ENCODE peak calls at places on chromosomes 7 and 10, in seven cellular contexts. H, T, P, X, N, M and W are unnamed samples.

GRCh38 chr7:88465586-88465985 is 158.9 kb upstream of the STEAP4 start:
- DNase-seq in H (no peak), N (no peak), X (no peak), T (no peak), P (no peak), M (no peak), W (no peak)

GRCh38 chr10:27547047-27547446 is 42.9 kb downstream of the RAB18 start:
- DNase-seq in N (no peak), M (no peak), X (no peak), H (no peak), T (no peak), P (no peak), W (no peak)

GRCh38 chr10:20147679-20148078 is 331.4 kb downstream of the PLXDC2 start:
- DNase-seq in T (no peak), X (no peak), M (no peak), P (no peak), N (no peak), H (no peak), W (no peak)

GRCh38 chr7:40200791-40201190 is 66.0 kb downstream of the SUGCT start:
- DNase-seq in N (no peak), M (no peak), H (no peak), P (peak), X (no peak), T (no peak), W (no peak)

GRCh38 chr10:37146443-37146842 is 21.0 kb downstream of the ANKRD30A start:
- DNase-seq in H (no peak), M (no peak), X (no peak), N (no peak), P (no peak), T (no peak), W (no peak)

GRCh38 chr7:150514748-150515222 is at the start of gene GIMAP7:
- DNase-seq in X (peak), H (peak), N (no peak), T (no peak), M (peak), P (no peak), W (peak)

GRCh38 chr10:132967540-132967939 is 25.2 kb upstream of the CFAP46 start:
- DNase-seq in N (no peak), X (no peak), P (no peak), T (no peak), H (peak), M (no peak), W (no peak)

GRCh38 chr7:47956220-47956619 is 8.0 kb upstream of the PKD1L1 start:
- DNase-seq in T (no peak), N (no peak), X (no peak), P (no peak), H (no peak), M (no peak), W (no peak)

GRCh38 chr7:55423891-55424290 is 58.8 kb downstream of the LANCL2 start:
- DNase-seq in P (no peak), T (no peak), M (no peak), H (no peak), N (no peak), X (no peak), W (no peak)

GRCh38 chr7:142788303-142789286 is 17.8 kb downstream of the PRSS2 start:
- DNase-seq in M (no peak), T (no peak), P (no peak), H (no peak), X (peak), N (no peak), W (no peak)

GRCh38 chr7:95897557-95898183 is 125.3 kb downstream of the DYNC1I1 start:
- DNase-seq in M (no peak), N (no peak), X (no peak), H (peak), T (no peak), P (no peak), W (no peak)

GRCh38 chr7:123749537-123749857 is 694 bp upstream of the WASL start:
- DNase-seq in T (no peak), N (no peak), X (no peak), M (no peak), H (peak), P (peak), W (no peak)

GRCh38 chr10:106540606-106541005 is 623.9 kb downstream of the SORCS1 start:
- DNase-seq in M (no peak), T (no peak), P (peak), X (no peak), H (no peak), N (no peak), W (no peak)

GRCh38 chr10:17662193-17663138 is 18.5 kb downstream of the STAM start:
- DNase-seq in H (no peak), X (no peak), M (no peak), T (no peak), N (peak), P (no peak), W (no peak)

GRCh38 chr7:135234727-135235126 is 1.1 kb downstream of the STRA8 start:
- DNase-seq in P (no peak), H (no peak), T (no peak), N (no peak), X (no peak), M (no peak), W (no peak)

GRCh38 chr7:39811161-39811614 is 138.9 kb upstream of the CDK13 start:
- DNase-seq in M (no peak), H (peak), N (peak), T (no peak), P (peak), X (no peak), W (no peak)

GRCh38 chr7:36264123-36264916 is 111.3 kb downstream of the EEPD1 start:
- DNase-seq in P (peak), N (peak), M (no peak), H (no peak), T (no peak), X (no peak), W (no peak)

GRCh38 chr10:108385963-108386362 is 1221.5 kb upstream of the SORCS1 start:
- DNase-seq in X (no peak), T (no peak), H (peak), P (no peak), M (no peak), N (no peak), W (no peak)

GRCh38 chr10:71646592-71647292 is 72.8 kb downstream of the C10orf105 start:
- DNase-seq in P (no peak), T (no peak), H (no peak), X (no peak), M (no peak), N (no peak), W (no peak)

GRCh38 chr7:102859799-102860125 is 53.0 kb upstream of the LRRC17 start:
- DNase-seq in T (no peak), P (no peak), H (no peak), M (no peak), N (no peak), X (no peak), W (no peak)